ENCODE peak calls at places on chromosome 5, in five cellular contexts. B, T, R, H and I are unnamed samples.

GRCh38 chr5:33936381-33937016 is at the start of gene RXFP3:
- DNase-seq in B (no peak), T (peak), R (no peak), H (no peak), I (peak)

GRCh38 chr5:176401281-176402205 is 13.0 kb downstream of the HIGD2A start:
- DNase-seq in B (no peak), T (no peak), R (no peak), H (no peak), I (no peak)

GRCh38 chr5:97931829-97932228 is 748.8 kb upstream of the RIOK2 start:
- DNase-seq in B (no peak), T (no peak), R (no peak), H (no peak), I (no peak)

GRCh38 chr5:10421841-10422691 is 19.6 kb upstream of the ROPN1L start:
- DNase-seq in B (no peak), T (peak), R (no peak), H (no peak), I (no peak)

GRCh38 chr5:116543501-116543900 is 31.1 kb downstream of the SEMA6A start:
- DNase-seq in B (no peak), T (no peak), R (no peak), H (no peak), I (no peak)

GRCh38 chr5:57581222-57581621 is 98.6 kb upstream of the ACTBL2 start:
- DNase-seq in B (no peak), T (no peak), R (no peak), H (no peak), I (no peak)

GRCh38 chr5:149581192-149581861 is at the start of gene ARHGEF37:
- DNase-seq in B (no peak), T (peak), R (peak), H (peak), I (peak)

GRCh38 chr5:77958642-77959315 is 182.6 kb upstream of the TBCA start:
- DNase-seq in B (no peak), T (no peak), R (no peak), H (no peak), I (no peak)

GRCh38 chr5:132714456-132715307 is 22.7 kb downstream of the KIF3A start:
- DNase-seq in B (peak), T (peak), R (no peak), H (no peak), I (no peak)

GRCh38 chr5:41406944-41407343 is 103.5 kb downstream of the PLCXD3 start:
- DNase-seq in B (no peak), T (no peak), R (no peak), H (no peak), I (no peak)

GRCh38 chr5:173328896-173329369 is 719 bp upstream of the STC2 start:
- DNase-seq in B (no peak), T (peak), R (peak), H (no peak), I (no peak)

GRCh38 chr5:97383996-97384395 is 200.9 kb upstream of the RIOK2 start:
- DNase-seq in B (no peak), T (peak), R (no peak), H (no peak), I (no peak)

GRCh38 chr5:137291031-137291430 is 208.1 kb downstream of the SPOCK1 start:
- DNase-seq in B (no peak), T (no peak), R (no peak), H (no peak), I (no peak)

GRCh38 chr5:149636861-149637246 is 55.6 kb downstream of the ARHGEF37 start:
- DNase-seq in B (peak), T (peak), R (peak), H (no peak), I (peak)

GRCh38 chr5:59123595-59124561 is 541.0 kb downstream of the RAB3C start:
- DNase-seq in B (no peak), T (no peak), R (no peak), H (no peak), I (no peak)

GRCh38 chr5:126263567-126264173 is 159.5 kb upstream of the GRAMD2B start:
- DNase-seq in B (no peak), T (no peak), R (no peak), H (no peak), I (no peak)

GRCh38 chr5:180860273-180860886 is 696 bp downstream of the ZFP62 start:
- DNase-seq in B (peak), T (no peak), R (peak), H (no peak), I (no peak)

GRCh38 chr5:18745591-18745987 is 1111.3 kb downstream of the TAF11L14 start:
- DNase-seq in B (peak), T (no peak), R (peak), H (no peak), I (no peak)

GRCh38 chr5:149759986-149760699 is 30.0 kb downstream of the PPARGC1B start:
- DNase-seq in B (no peak), T (no peak), R (no peak), H (no peak), I (no peak)

GRCh38 chr5:77946381-77947050 is 170.4 kb upstream of the TBCA start:
- DNase-seq in B (no peak), T (no peak), R (no peak), H (no peak), I (no peak)

GRCh38 chr5:151657105-151657504 is 29.6 kb downstream of the SPARC start:
- DNase-seq in B (no peak), T (no peak), R (no peak), H (no peak), I (no peak)

GRCh38 chr5:135217669-135218485 is 181.2 kb downstream of the MACROH2A1 start:
- DNase-seq in B (no peak), T (no peak), R (no peak), H (no peak), I (no peak)

GRCh38 chr5:33299621-33300208 is 141.1 kb upstream of the TARS1 start:
- DNase-seq in B (peak), T (peak), R (peak), H (no peak), I (peak)

GRCh38 chr5:60522299-60522915 is 177.6 kb downstream of the DEPDC1B start:
- DNase-seq in B (peak), T (peak), R (no peak), H (no peak), I (no peak)

GRCh38 chr5:150662731-150663516 is 1.9 kb downstream of the MYOZ3 start:
- DNase-seq in B (no peak), T (no peak), R (no peak), H (no peak), I (no peak)

GRCh38 chr5:158463188-158463587 is 604.2 kb upstream of the CLINT1 start:
- DNase-seq in B (no peak), T (no peak), R (no peak), H (no peak), I (no peak)

GRCh38 chr5:15131909-15132308 is 260.3 kb upstream of the ANKH start:
- DNase-seq in B (no peak), T (no peak), R (no peak), H (no peak), I (no peak)

GRCh38 chr5:16265141-16265540 is 85.5 kb upstream of the MARCHF11 start:
- DNase-seq in B (no peak), T (no peak), R (no peak), H (no peak), I (no peak)

GRCh38 chr5:171137768-171138540 is 171.1 kb upstream of the TLX3 start:
- DNase-seq in B (no peak), T (peak), R (no peak), H (no peak), I (no peak)

GRCh38 chr5:132378580-132378979 is 9.1 kb downstream of the SLC22A5 start:
- DNase-seq in B (no peak), T (no peak), R (no peak), H (no peak), I (no peak)

DNA sequence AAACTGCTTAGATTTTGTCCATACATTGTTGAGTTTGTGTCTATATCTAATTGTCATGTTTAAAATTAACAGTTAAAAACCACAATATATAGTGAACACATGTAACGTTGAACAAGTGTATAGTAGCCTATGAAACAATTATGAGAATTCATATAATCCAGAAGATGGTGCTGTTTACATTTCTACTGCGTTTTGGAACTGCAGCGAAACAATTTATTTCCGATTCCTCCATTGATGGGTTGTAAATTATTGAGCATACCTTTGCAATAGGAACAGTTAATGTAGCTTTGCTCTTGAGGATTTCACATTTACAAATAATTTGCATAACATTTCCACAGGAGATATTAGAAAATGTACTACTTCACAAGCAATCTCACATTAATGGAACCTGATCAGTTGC is 411.8 kb downstream of the CDH10 start:
- DNase-seq in B (peak), T (no peak), R (no peak), H (no peak), I (no peak)
- TF ChIP-seq CTCF in B (peak), T (no peak), R (no peak), H (no peak), I (no peak)

GRCh38 chr5:155697236-155697635 is 629.7 kb upstream of the SGCD start:
- DNase-seq in B (no peak), T (no peak), R (no peak), H (no peak), I (no peak)

GRCh38 chr5:155699385-155699784 is 627.6 kb upstream of the SGCD start:
- DNase-seq in B (no peak), T (no peak), R (no peak), H (no peak), I (no peak)

DNA sequence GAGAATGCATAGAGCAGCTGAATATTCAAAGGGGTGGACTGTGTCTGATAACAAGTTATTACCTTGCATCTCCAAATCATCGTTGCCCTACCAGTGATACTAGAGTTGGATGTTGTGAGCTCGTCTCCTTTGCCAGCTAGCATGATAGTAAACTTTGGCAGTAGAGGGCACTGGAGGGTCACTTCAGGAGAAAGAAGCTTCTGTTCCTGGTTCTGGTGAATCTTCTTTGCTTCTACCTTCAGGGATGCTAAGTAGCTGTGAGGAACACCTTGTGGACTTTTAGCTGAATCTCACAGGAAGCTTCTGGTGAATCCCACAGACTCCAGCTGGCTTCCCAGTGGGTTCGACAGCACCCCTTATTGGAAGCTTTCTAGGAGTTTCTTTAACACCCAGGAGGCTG is 626.6 kb upstream of the SGCD start:
- DNase-seq in B (peak), T (no peak), R (no peak), H (no peak), I (no peak)
- TF ChIP-seq CTCF in B (peak), T (no peak), R (no peak), H (no peak), I (no peak)

DNA sequence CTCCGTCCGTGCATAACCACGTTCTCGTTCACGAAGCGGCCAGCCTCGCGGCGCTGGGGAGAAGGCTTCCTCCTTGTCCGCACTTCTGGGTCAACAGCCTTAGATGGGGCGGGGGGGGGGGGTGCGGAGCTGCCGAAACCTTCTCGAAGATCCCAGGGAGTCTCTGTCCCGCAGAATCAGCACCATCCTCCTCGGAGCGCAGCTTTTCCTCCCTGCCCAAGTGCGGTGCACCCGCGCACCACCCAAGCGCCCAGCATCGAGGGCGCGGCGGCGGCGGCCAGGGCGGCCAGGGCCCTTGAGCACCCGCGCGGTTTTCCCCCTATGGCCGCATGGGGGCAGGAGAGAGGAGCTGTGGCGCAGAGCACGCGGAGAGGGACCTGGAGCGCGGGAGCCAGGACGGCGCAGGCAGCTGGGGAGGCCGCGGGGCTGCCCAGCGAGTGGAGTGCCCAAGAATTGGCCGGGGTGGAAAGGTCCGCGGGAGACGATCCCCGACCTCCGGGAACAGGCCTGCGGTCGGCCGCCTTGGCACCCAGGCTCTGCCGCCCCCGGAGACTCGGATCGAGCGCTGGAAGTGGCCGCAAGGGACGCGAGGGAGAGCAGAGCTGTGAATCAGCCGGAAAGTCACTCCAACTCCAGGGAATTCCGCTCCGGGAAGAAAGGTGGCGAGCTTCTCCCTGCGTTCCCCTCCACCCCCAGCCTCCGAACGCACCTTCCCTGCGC is 43.1 kb downstream of the TMEM174 start:
- DNase-seq in B (no peak), T (peak), R (peak), H (peak), I (peak)
- TF ChIP-seq CTCF in B (no peak), T (peak), R (peak), H (peak), I (peak)

GRCh38 chr5:63127054-63127453 is 548.4 kb downstream of the LRRC70 start:
- DNase-seq in B (no peak), T (peak), R (no peak), H (no peak), I (no peak)

GRCh38 chr5:63128018-63128417 is 549.4 kb downstream of the LRRC70 start:
- DNase-seq in B (no peak), T (no peak), R (no peak), H (no peak), I (no peak)

GRCh38 chr5:63125392-63125791 is 546.8 kb downstream of the LRRC70 start:
- DNase-seq in B (no peak), T (no peak), R (no peak), H (no peak), I (no peak)

GRCh38 chr5:63121471-63121870 is 542.9 kb downstream of the LRRC70 start:
- DNase-seq in B (no peak), T (no peak), R (no peak), H (no peak), I (no peak)

DNA sequence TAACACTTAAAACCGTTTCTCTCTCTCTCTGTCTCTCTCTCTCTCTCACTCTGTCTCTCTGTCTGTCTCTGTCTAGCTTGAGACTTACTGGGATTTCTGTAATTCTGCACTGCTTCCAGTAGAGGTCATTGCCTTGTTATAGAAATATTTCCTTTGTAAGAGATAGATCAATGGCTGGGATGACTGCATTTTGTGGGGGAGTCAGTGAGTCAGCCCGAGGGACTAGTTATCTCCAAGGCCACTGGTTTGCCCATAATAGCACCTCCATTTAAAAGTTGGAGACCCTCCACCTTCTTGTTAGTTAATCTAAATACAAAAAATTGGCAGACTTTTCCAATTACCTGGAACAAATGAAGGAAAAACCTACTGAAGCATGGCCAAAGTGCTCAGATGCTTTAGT is 547.2 kb downstream of the LRRC70 start:
- DNase-seq in B (peak), T (peak), R (peak), H (no peak), I (no peak)
- TF ChIP-seq CTCF in B (peak), T (peak), R (peak), H (no peak), I (peak)

DNA sequence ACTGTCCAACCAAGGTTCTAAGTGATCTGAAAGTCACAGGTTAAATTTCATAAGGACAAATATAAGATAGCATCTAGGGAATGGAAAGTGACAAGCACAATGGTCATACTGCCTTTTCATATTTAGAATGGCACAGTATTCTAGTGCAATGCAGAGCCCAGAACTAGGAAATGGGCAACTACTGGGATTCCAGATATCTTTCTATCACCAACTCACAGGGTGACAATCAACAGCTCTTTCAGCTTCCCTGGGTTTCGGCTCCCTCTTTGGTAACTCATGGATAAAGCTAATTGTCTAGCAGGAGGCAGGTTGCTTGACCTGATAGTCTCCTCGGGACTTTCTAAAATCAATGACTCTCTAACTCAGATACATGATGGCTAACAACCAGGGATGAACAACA is 60.4 kb downstream of the NR3C1 start:
- DNase-seq in B (no peak), T (no peak), R (peak), H (no peak), I (no peak)
- TF ChIP-seq CTCF in B (no peak), T (no peak), R (no peak), H (no peak), I (no peak)

GRCh38 chr5:119943148-119943547 is 313.8 kb downstream of the FAM170A start:
- DNase-seq in B (no peak), T (peak), R (no peak), H (no peak), I (no peak)
- TF ChIP-seq CTCF in B (peak), T (no peak), R (peak), H (no peak), I (no peak)

GRCh38 chr5:93791520-93791972 is 50.1 kb upstream of the POU5F2 start:
- DNase-seq in B (no peak), T (peak), R (no peak), H (no peak), I (no peak)

GRCh38 chr5:93789173-93790070 is 48.0 kb upstream of the POU5F2 start:
- DNase-seq in B (no peak), T (peak), R (no peak), H (no peak), I (no peak)

GRCh38 chr5:93793159-93793781 is 51.9 kb upstream of the POU5F2 start:
- DNase-seq in B (no peak), T (no peak), R (no peak), H (no peak), I (no peak)

GRCh38 chr5:93790401-93790800 is 49.0 kb upstream of the POU5F2 start:
- DNase-seq in B (no peak), T (peak), R (no peak), H (no peak), I (no peak)

GRCh38 chr5:93794954-93795353 is 53.6 kb upstream of the POU5F2 start:
- DNase-seq in B (peak), T (no peak), R (no peak), H (no peak), I (no peak)
- TF ChIP-seq CTCF in B (no peak), T (no peak), R (no peak), H (no peak), I (no peak)